ENCODE peak calls at places on chromosomes 2 and 18, in eight cellular contexts. R, B, X, Y, C, W, A and V are unnamed samples.

GRCh38 chr2:232539298-232540231 is at the start of gene CHRNG:
- DNase-seq in Y (peak; percentile 69), A (no peak), B (no peak), X (peak; percentile 59), W (no peak), C (no peak), R (no peak), V (no peak)

GRCh38 chr2:97348265-97348664 is 235.3 kb downstream of the ANKRD36 start:
- DNase-seq in B (no peak), R (no peak), C (no peak), Y (peak; percentile 47), A (no peak), W (no peak), X (no peak), V (no peak)

GRCh38 chr2:44553456-44553855 is 191.7 kb downstream of the CAMKMT start:
- DNase-seq in W (no peak), C (no peak), B (no peak), A (no peak), X (no peak), R (no peak), Y (no peak), V (no peak)

GRCh38 chr2:42812899-42813479 is 20.6 kb upstream of the HAAO start:
- DNase-seq in R (no peak), A (no peak), Y (no peak), W (peak; percentile 36), C (no peak), B (no peak), X (no peak), V (no peak)

GRCh38 chr18:45817533-45817932 is 7.9 kb upstream of the SIGLEC15 start:
- DNase-seq in A (no peak), X (no peak), B (no peak), Y (no peak), R (no peak), C (no peak), W (no peak), V (no peak)

GRCh38 chr2:21754164-21754788 is 630.5 kb downstream of the TDRD15 start:
- DNase-seq in W (peak; percentile 16), R (no peak), B (no peak), Y (no peak), X (no peak), A (no peak), C (no peak), V (no peak)

GRCh38 chr2:203549406-203549805 is 14.3 kb upstream of the RAPH1 start:
- DNase-seq in B (no peak), A (no peak), C (no peak), Y (no peak), W (no peak), R (no peak), X (no peak), V (no peak)

GRCh38 chr2:22900674-22901073 is 484.3 kb upstream of the KLHL29 start:
- DNase-seq in C (no peak), B (no peak), Y (no peak), R (no peak), X (no peak), A (no peak), W (no peak), V (no peak)

GRCh38 chr18:69216390-69216789 is 184.3 kb upstream of the DOK6 start:
- DNase-seq in R (no peak), W (peak; percentile 33), X (no peak), Y (no peak), A (no peak), B (no peak), C (no peak), V (no peak)

GRCh38 chr2:231482806-231483391 is 18.6 kb upstream of the NCL start:
- DNase-seq in A (peak; percentile 85), C (no peak), X (peak; percentile 91), B (peak; percentile 49), Y (peak; percentile 92), R (peak; percentile 62), W (peak; percentile 80), V (peak; percentile 86)

GRCh38 chr18:23203891-23204432 is 68.7 kb downstream of the CABLES1 start:
- DNase-seq in X (no peak), Y (no peak), C (no peak), R (no peak), B (no peak), W (no peak), A (no peak), V (no peak)

GRCh38 chr2:42792087-42792582 is 248 bp downstream of the HAAO start:
- DNase-seq in B (no peak), Y (no peak), C (no peak), A (peak; percentile 87), X (no peak), R (no peak), W (no peak), V (no peak)

GRCh38 chr18:9766076-9766481 is 58.0 kb downstream of the RAB31 start:
- DNase-seq in X (no peak), W (no peak), B (no peak), A (no peak), R (no peak), C (no peak), Y (peak; percentile 76), V (no peak)

GRCh38 chr2:110746586-110747521 is 14.5 kb downstream of the ACOXL start:
- DNase-seq in R (no peak), C (no peak), W (peak; percentile 36), B (no peak), A (no peak), X (no peak), Y (no peak), V (no peak)

GRCh38 chr18:58087928-58088722 is 44.1 kb downstream of the NEDD4L start:
- DNase-seq in W (no peak), B (no peak), X (peak; percentile 80), R (no peak), A (peak; percentile 70), Y (no peak), C (peak; percentile 97), V (no peak)

GRCh38 chr18:2612996-2613395 is 41.6 kb downstream of the NDC80 start:
- DNase-seq in C (no peak), R (no peak), W (no peak), A (no peak), Y (no peak), X (no peak), B (no peak), V (no peak)

GRCh38 chr2:71348302-71348701 is 16.7 kb downstream of the ZNF638 start:
- DNase-seq in W (no peak), A (no peak), B (no peak), C (no peak), X (no peak), R (peak; percentile 16), Y (no peak), V (no peak)

GRCh38 chr2:195842932-195843331 is 185.9 kb downstream of the SLC39A10 start:
- DNase-seq in W (peak; percentile 59), R (no peak), Y (no peak), C (no peak), A (no peak), X (no peak), B (no peak), V (no peak)

GRCh38 chr2:74177697-74178096 is 982 bp downstream of the MOB1A start:
- DNase-seq in A (no peak), C (no peak), Y (no peak), W (no peak), X (no peak), B (no peak), R (no peak), V (no peak)

GRCh38 chr2:230575640-230576324 is 136.9 kb upstream of the CAB39 start:
- DNase-seq in B (no peak), C (no peak), Y (no peak), A (no peak), W (no peak), X (no peak), R (peak; percentile 1), V (peak; percentile 50)

DNA sequence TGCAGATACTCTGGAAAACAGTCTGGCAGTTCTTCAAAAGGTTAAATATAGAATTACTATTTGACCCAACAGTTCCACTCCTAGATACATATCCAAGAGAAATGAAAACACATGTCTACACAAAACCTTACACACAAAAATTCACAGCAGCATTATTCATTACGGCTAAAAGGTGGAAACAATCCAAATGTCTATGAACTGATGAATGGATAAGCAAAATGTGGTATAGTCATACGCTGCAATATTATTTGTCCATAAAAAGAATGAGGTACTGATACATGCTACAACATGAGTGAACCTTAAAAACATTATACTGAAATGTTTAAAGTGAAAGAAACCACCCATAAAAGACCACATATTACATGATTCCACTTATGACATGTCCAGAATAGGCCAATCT is 4.0 kb downstream of the CYP27C1 start:
- DNase-seq in X (no peak), B (no peak), W (no peak), R (no peak), C (no peak), A (no peak), Y (no peak), V (no peak)
- H3K9me3 ChIP-seq in X (no peaks in the 10 kb centered on the region), B (no peaks in the 10 kb centered on the region), W (no peaks in the 10 kb centered on the region), R (no peaks in the 10 kb centered on the region), C (no peaks in the 10 kb centered on the region), A (no peaks in the 10 kb centered on the region), Y (no peaks in the 10 kb centered on the region), V (no peaks in the 10 kb centered on the region)

DNA sequence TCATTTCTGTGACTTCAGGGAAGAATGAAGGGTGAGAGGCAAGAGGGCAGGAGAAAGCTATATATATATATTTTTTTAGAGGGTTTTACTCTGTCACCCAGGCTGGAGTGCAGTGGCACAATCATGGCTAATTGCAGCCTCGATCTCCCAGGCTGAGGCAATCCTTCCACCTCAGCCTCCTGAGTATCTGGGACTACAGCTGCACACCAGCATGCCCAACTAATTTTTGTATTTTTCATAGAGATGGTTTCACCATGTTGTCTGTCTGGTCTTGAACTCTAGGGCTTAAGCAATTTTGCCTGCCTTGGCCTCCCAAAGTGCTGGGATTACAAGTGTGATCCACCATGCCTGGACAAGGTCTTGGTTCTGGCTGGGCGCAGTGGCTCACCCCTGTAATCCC is 3.4 kb downstream of the ATIC start:
- DNase-seq in X (no peak), C (no peak), A (no peak), R (no peak), B (no peak), W (no peak), Y (no peak), V (no peak)
- H3K4me3 ChIP-seq in X (no peak overlapping the region), C (no peak overlapping the region), A (no peak overlapping the region), R (no peak overlapping the region), B (no peak overlapping the region), W (no peak overlapping the region), Y (no peak overlapping the region), V (no peak overlapping the region)

DNA sequence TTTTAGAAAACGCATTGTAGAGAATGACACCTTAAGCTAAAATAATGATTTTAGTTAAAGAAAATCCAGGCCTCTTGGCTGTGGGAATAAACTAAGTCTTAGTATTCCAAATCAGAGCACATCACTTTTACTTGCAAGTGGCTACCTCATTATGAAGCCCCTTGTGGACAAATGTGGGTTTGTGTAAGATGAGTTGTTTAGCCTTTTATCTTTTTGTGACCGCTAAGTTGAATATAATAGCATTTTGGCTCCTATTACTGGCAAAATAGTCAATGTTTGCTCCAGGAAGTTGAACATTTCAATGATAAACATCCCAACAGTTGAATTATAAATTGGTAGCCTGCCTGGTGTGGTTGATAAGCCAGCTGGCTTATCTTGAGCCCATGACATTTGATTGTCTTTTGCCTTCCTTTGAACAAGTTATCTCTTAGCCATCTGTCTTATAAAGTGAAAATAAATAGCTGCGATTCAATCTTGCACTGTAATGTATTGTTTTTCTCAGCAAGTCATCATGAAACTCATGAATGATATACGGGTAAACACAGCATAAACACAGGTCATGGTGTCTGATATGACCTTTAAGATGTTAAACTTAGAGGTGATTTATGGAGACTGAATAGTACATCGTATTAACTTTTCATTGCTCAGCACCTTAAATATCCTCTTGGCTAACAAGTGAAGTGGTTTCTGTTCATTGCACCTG is 338.4 kb downstream of the SOCS6 start:
- DNase-seq in Y (no peak), B (no peak), R (no peak), W (no peak), X (no peak), C (no peak), A (no peak), V (no peak)
- H3K9me3 ChIP-seq in Y (no peaks in the 10 kb centered on the region), B (no peaks in the 10 kb centered on the region), R (no peaks in the 10 kb centered on the region), W (no peaks in the 10 kb centered on the region), X (no peaks in the 10 kb centered on the region), C (no peaks in the 10 kb centered on the region), A (no peaks in the 10 kb centered on the region), V (no peaks in the 10 kb centered on the region)

GRCh38 chr18:11307716-11308115 is 158.3 kb upstream of the PIEZO2 start:
- DNase-seq in B (no peak), A (no peak), Y (no peak), R (no peak), C (no peak), X (no peak), W (no peak), V (no peak)
- H3K4me3 ChIP-seq in B (no peak overlapping the region), A (no peak overlapping the region), Y (no peak overlapping the region), R (no peak overlapping the region), C (no peak overlapping the region), X (no peak overlapping the region), W (no peak overlapping the region), V (no peak overlapping the region)